ENCODE peak calls at places on chromosomes 4 and X, in six cellular contexts. One of them, this sample, is unnamed.

GRCh38 chr4:38138363-38138762 is 178.2 kb downstream of the PTTG2 start:
- DNase-seq in IMR-90: no peak
- DNase-seq in PC-9: no peak
- DNase-seq in endothelial cell of umbilical vein: no peak
- DNase-seq in astrocyte: no peak
- DNase-seq in fibroblast of lung: no peak
- DNase-seq in this sample: no peak

GRCh38 chrX:13933851-13934250 is 95.8 kb downstream of the GEMIN8 start:
- DNase-seq in IMR-90: no peak
- DNase-seq in PC-9: no peak
- DNase-seq in endothelial cell of umbilical vein: no peak
- DNase-seq in astrocyte: no peak
- DNase-seq in fibroblast of lung: peak; percentile 6
- DNase-seq in this sample: no peak

GRCh38 chr4:172142331-172142738 is 329.1 kb downstream of the GALNTL6 start:
- DNase-seq in IMR-90: peak; percentile 22
- DNase-seq in PC-9: no peak
- DNase-seq in endothelial cell of umbilical vein: peak; percentile 4
- DNase-seq in astrocyte: peak; percentile 59
- DNase-seq in fibroblast of lung: peak; percentile 66
- DNase-seq in this sample: no peak

GRCh38 chr4:72564184-72564583 is 4.8 kb downstream of the ADAMTS3 start:
- DNase-seq in IMR-90: peak; percentile 54
- DNase-seq in PC-9: no peak
- DNase-seq in endothelial cell of umbilical vein: no peak
- DNase-seq in astrocyte: peak; percentile 27
- DNase-seq in fibroblast of lung: peak; percentile 48
- DNase-seq in this sample: no peak

GRCh38 chr4:36323801-36324419 is 42.5 kb downstream of the DTHD1 start:
- DNase-seq in IMR-90: no peak
- DNase-seq in PC-9: no peak
- DNase-seq in endothelial cell of umbilical vein: no peak
- DNase-seq in astrocyte: no peak
- DNase-seq in fibroblast of lung: no peak
- DNase-seq in this sample: no peak

GRCh38 chr4:19831644-19832285 is 419.9 kb upstream of the SLIT2 start:
- DNase-seq in IMR-90: peak; percentile 86
- DNase-seq in PC-9: no peak
- DNase-seq in endothelial cell of umbilical vein: no peak
- DNase-seq in astrocyte: peak; percentile 63
- DNase-seq in fibroblast of lung: peak; percentile 71
- DNase-seq in this sample: no peak

GRCh38 chrX:119236599-119237525 is 777 bp downstream of the PGRMC1 start:
- DNase-seq in IMR-90: peak; percentile 74
- DNase-seq in PC-9: peak; percentile 49
- DNase-seq in endothelial cell of umbilical vein: peak; percentile 44
- DNase-seq in astrocyte: peak; percentile 78
- DNase-seq in fibroblast of lung: peak; percentile 82
- DNase-seq in this sample: no peak

GRCh38 chrX:133269168-133269567 is 51.0 kb upstream of the TFDP3 start:
- DNase-seq in IMR-90: no peak
- DNase-seq in PC-9: no peak
- DNase-seq in endothelial cell of umbilical vein: no peak
- DNase-seq in astrocyte: no peak
- DNase-seq in fibroblast of lung: no peak
- DNase-seq in this sample: no peak

GRCh38 chr4:166501941-166502382 is 628.9 kb downstream of the TLL1 start:
- DNase-seq in IMR-90: no peak
- DNase-seq in PC-9: no peak
- DNase-seq in endothelial cell of umbilical vein: no peak
- DNase-seq in astrocyte: no peak
- DNase-seq in fibroblast of lung: peak; percentile 9
- DNase-seq in this sample: peak; percentile 90

GRCh38 chr4:6568689-6569332 is 6.2 kb upstream of the MAN2B2 start:
- DNase-seq in IMR-90: peak; percentile 79
- DNase-seq in PC-9: peak; percentile 80
- DNase-seq in endothelial cell of umbilical vein: no peak
- DNase-seq in astrocyte: peak; percentile 78
- DNase-seq in fibroblast of lung: peak; percentile 85
- DNase-seq in this sample: no peak

GRCh38 chr4:147625733-147626132 is 8.5 kb downstream of the TMEM184C start:
- DNase-seq in IMR-90: no peak
- DNase-seq in PC-9: no peak
- DNase-seq in endothelial cell of umbilical vein: no peak
- DNase-seq in astrocyte: no peak
- DNase-seq in fibroblast of lung: no peak
- DNase-seq in this sample: peak; percentile 12

GRCh38 chr4:158003212-158003611 is 169.6 kb downstream of the GASK1B start:
- DNase-seq in IMR-90: peak; percentile 10
- DNase-seq in PC-9: no peak
- DNase-seq in endothelial cell of umbilical vein: no peak
- DNase-seq in astrocyte: no peak
- DNase-seq in fibroblast of lung: peak; percentile 23
- DNase-seq in this sample: no peak

GRCh38 chr4:157225096-157225495 is 4.6 kb downstream of the GRIA2 start:
- DNase-seq in IMR-90: no peak
- DNase-seq in PC-9: no peak
- DNase-seq in endothelial cell of umbilical vein: no peak
- DNase-seq in astrocyte: no peak
- DNase-seq in fibroblast of lung: no peak
- DNase-seq in this sample: no peak

GRCh38 chr4:74156521-74156920 is 1.4 kb upstream of the MTHFD2L start:
- DNase-seq in IMR-90: no peak
- DNase-seq in PC-9: no peak
- DNase-seq in endothelial cell of umbilical vein: no peak
- DNase-seq in astrocyte: no peak
- DNase-seq in fibroblast of lung: no peak
- DNase-seq in this sample: no peak

GRCh38 chr4:47913858-47914218 is 545 bp downstream of the NFXL1 start:
- DNase-seq in IMR-90: no peak
- DNase-seq in PC-9: no peak
- DNase-seq in endothelial cell of umbilical vein: no peak
- DNase-seq in astrocyte: no peak
- DNase-seq in fibroblast of lung: peak; percentile 12
- DNase-seq in this sample: peak; percentile 71

GRCh38 chr4:90306810-90307209 is 179.6 kb downstream of the CCSER1 start:
- DNase-seq in IMR-90: no peak
- DNase-seq in PC-9: no peak
- DNase-seq in endothelial cell of umbilical vein: no peak
- DNase-seq in astrocyte: no peak
- DNase-seq in fibroblast of lung: no peak
- DNase-seq in this sample: no peak

GRCh38 chrX:16167181-16167580 is at the start of gene MAGEB17:
- DNase-seq in IMR-90: no peak
- DNase-seq in PC-9: no peak
- DNase-seq in endothelial cell of umbilical vein: no peak
- DNase-seq in astrocyte: no peak
- DNase-seq in fibroblast of lung: no peak
- DNase-seq in this sample: no peak

GRCh38 chrX:40068048-40068447 is 29.7 kb downstream of the BCOR start:
- DNase-seq in IMR-90: no peak
- DNase-seq in PC-9: no peak
- DNase-seq in endothelial cell of umbilical vein: no peak
- DNase-seq in astrocyte: no peak
- DNase-seq in fibroblast of lung: no peak
- DNase-seq in this sample: no peak

GRCh38 chr4:175641053-175641452 is 171.0 kb downstream of the GPM6A start:
- DNase-seq in IMR-90: no peak
- DNase-seq in PC-9: no peak
- DNase-seq in endothelial cell of umbilical vein: no peak
- DNase-seq in astrocyte: no peak
- DNase-seq in fibroblast of lung: no peak
- DNase-seq in this sample: no peak

GRCh38 chr4:7678318-7678852 is 243.7 kb upstream of the PSAPL1 start:
- DNase-seq in IMR-90: no peak
- DNase-seq in PC-9: no peak
- DNase-seq in endothelial cell of umbilical vein: no peak
- DNase-seq in astrocyte: no peak
- DNase-seq in fibroblast of lung: no peak
- DNase-seq in this sample: no peak
- H3K27ac ChIP-seq in IMR-90: no peak overlapping the region
- H3K27ac ChIP-seq in PC-9: no peak overlapping the region
- H3K27ac ChIP-seq in endothelial cell of umbilical vein: no peak overlapping the region
- H3K27ac ChIP-seq in astrocyte: no peak overlapping the region
- H3K27ac ChIP-seq in fibroblast of lung: no peak overlapping the region
- H3K27ac ChIP-seq in this sample: no peak overlapping the region

GRCh38 chrX:53190363-53190960 is 34.5 kb downstream of the KDM5C start:
- DNase-seq in IMR-90: no peak
- DNase-seq in PC-9: no peak
- DNase-seq in endothelial cell of umbilical vein: no peak
- DNase-seq in astrocyte: no peak
- DNase-seq in fibroblast of lung: no peak
- DNase-seq in this sample: peak; percentile 67

GRCh38 chrX:53194308-53194707 is 30.7 kb downstream of the KDM5C start:
- DNase-seq in IMR-90: no peak
- DNase-seq in PC-9: no peak
- DNase-seq in endothelial cell of umbilical vein: no peak
- DNase-seq in astrocyte: no peak
- DNase-seq in fibroblast of lung: no peak
- DNase-seq in this sample: no peak

GRCh38 chrX:53196678-53197077 is 28.3 kb downstream of the KDM5C start:
- DNase-seq in IMR-90: no peak
- DNase-seq in PC-9: no peak
- DNase-seq in endothelial cell of umbilical vein: no peak
- DNase-seq in astrocyte: no peak
- DNase-seq in fibroblast of lung: no peak
- DNase-seq in this sample: no peak

GRCh38 chrX:53195401-53195800 is 29.6 kb downstream of the KDM5C start:
- DNase-seq in IMR-90: no peak
- DNase-seq in PC-9: no peak
- DNase-seq in endothelial cell of umbilical vein: no peak
- DNase-seq in astrocyte: no peak
- DNase-seq in fibroblast of lung: no peak
- DNase-seq in this sample: no peak

DNA sequence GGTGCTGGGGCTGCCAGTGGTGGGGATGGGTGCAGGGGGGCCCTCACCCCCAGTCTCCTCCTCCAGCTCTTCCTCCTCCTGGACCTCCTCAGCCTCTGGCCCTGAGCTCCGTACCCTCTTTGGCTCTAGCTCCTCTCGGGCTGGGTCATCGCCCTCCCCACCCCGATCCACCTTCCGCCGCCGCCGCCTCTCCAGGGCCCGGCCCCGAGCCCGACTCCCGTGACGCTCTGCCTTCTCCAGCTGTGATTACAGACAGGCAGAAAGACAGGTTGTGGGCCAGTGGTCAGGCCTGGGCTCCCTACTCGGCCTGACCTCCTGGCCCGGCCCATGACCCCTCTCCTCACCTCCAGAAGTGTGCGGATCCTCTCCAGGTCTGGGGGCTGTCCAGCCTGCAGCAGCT is 31.9 kb downstream of the KDM5C start:
- DNase-seq in IMR-90: no peak
- DNase-seq in PC-9: no peak
- DNase-seq in endothelial cell of umbilical vein: no peak
- DNase-seq in astrocyte: no peak
- DNase-seq in fibroblast of lung: no peak
- DNase-seq in this sample: no peak
- H4K20me1 ChIP-seq in IMR-90: peaks cover under 1% of the 10 kb centered on the region
- H4K20me1 ChIP-seq in PC-9: no peaks in the 10 kb centered on the region
- H4K20me1 ChIP-seq in endothelial cell of umbilical vein: no peaks in the 10 kb centered on the region
- H4K20me1 ChIP-seq in astrocyte: peaks cover 2% of the 10 kb centered on the region
- H4K20me1 ChIP-seq in fibroblast of lung: no peaks in the 10 kb centered on the region
- H4K20me1 ChIP-seq in this sample: no peaks in the 10 kb centered on the region

DNA sequence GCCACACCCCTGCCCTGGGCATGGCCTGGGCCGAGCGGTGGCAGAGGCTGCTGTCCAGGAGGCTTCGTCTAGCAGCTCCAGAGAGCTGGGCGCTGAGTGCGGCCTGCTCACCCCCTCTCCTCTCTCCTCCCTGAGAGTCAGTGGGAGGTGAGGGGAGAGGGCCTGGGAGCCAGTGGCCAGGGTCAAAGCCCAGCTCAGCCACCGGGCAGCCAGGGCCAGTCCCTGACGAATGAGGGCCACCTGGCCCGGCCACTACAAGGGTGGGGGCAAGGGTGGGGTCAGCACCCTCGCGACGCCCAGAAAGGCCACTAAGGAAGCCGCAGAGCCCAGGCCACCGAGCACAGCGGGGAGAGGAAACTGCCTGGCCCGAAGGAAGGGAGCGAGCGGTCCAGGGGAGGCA is 131.7 kb downstream of the FAM53A start:
- DNase-seq in IMR-90: no peak
- DNase-seq in PC-9: no peak
- DNase-seq in endothelial cell of umbilical vein: no peak
- DNase-seq in astrocyte: no peak
- DNase-seq in fibroblast of lung: no peak
- DNase-seq in this sample: no peak
- H3K27ac ChIP-seq in IMR-90: no peak overlapping the region
- H3K27ac ChIP-seq in PC-9: no peak overlapping the region
- H3K27ac ChIP-seq in endothelial cell of umbilical vein: no peak overlapping the region
- H3K27ac ChIP-seq in astrocyte: no peak overlapping the region
- H3K27ac ChIP-seq in fibroblast of lung: no peak overlapping the region
- H3K27ac ChIP-seq in this sample: no peak overlapping the region

GRCh38 chrX:37420756-37421155 is 71.6 kb downstream of the PRRG1 start:
- DNase-seq in IMR-90: no peak
- DNase-seq in PC-9: no peak
- DNase-seq in endothelial cell of umbilical vein: no peak
- DNase-seq in astrocyte: no peak
- DNase-seq in fibroblast of lung: peak; percentile 4
- DNase-seq in this sample: no peak
- H4K20me1 ChIP-seq in IMR-90: no peaks in the 10 kb centered on the region
- H4K20me1 ChIP-seq in PC-9: no peaks in the 10 kb centered on the region
- H4K20me1 ChIP-seq in endothelial cell of umbilical vein: no peaks in the 10 kb centered on the region
- H4K20me1 ChIP-seq in astrocyte: no peaks in the 10 kb centered on the region
- H4K20me1 ChIP-seq in fibroblast of lung: no peaks in the 10 kb centered on the region
- H4K20me1 ChIP-seq in this sample: no peaks in the 10 kb centered on the region

GRCh38 chrX:45401923-45402322 is 201.2 kb upstream of the DIPK2B start:
- DNase-seq in IMR-90: no peak
- DNase-seq in PC-9: no peak
- DNase-seq in endothelial cell of umbilical vein: no peak
- DNase-seq in astrocyte: no peak
- DNase-seq in fibroblast of lung: no peak
- DNase-seq in this sample: no peak
- H3K27ac ChIP-seq in IMR-90: no peak overlapping the region
- H3K27ac ChIP-seq in PC-9: no peak overlapping the region
- H3K27ac ChIP-seq in endothelial cell of umbilical vein: no peak overlapping the region
- H3K27ac ChIP-seq in astrocyte: no peak overlapping the region
- H3K27ac ChIP-seq in fibroblast of lung: no peak overlapping the region
- H3K27ac ChIP-seq in this sample: peak overlapping the region; percentile 96

DNA sequence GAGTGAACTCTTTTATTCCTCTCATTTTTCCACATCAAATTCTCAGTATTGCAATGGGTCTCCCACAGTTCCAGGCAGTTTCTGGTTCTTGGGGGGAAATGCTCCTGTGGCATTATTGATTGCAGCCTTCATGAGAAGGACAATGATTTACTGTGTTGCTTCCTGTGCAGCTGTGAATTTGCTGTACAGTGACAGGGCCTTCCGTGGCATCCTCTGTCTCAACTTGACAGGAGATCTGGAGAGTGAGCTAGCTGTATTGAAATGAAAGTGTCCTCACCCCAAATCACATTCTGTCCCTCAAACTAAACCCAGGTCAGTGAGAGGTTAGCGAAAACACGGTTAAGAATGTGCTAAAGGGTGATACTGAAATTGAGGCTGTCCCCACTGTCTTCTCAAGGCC is 77.1 kb upstream of the ATOH1 start:
- DNase-seq in IMR-90: no peak
- DNase-seq in PC-9: no peak
- DNase-seq in endothelial cell of umbilical vein: no peak
- DNase-seq in astrocyte: no peak
- DNase-seq in fibroblast of lung: no peak
- DNase-seq in this sample: no peak
- H4K20me1 ChIP-seq in IMR-90: no peaks in the 10 kb centered on the region
- H4K20me1 ChIP-seq in PC-9: no peaks in the 10 kb centered on the region
- H4K20me1 ChIP-seq in endothelial cell of umbilical vein: no peaks in the 10 kb centered on the region
- H4K20me1 ChIP-seq in astrocyte: no peaks in the 10 kb centered on the region
- H4K20me1 ChIP-seq in fibroblast of lung: no peaks in the 10 kb centered on the region
- H4K20me1 ChIP-seq in this sample: no peaks in the 10 kb centered on the region

This sample was measured in GM23338.